ENCODE peak calls at places on chromosomes 16 and 17, in four cellular contexts. D, F, R and O are unnamed samples.

GRCh38 chr16:69917739-69918138 is 33.4 kb upstream of the CLEC18A start:
- DNase-seq in F (peak), D (no peak), R (peak), O (peak)

GRCh38 chr17:73103661-73104335 is 11.3 kb upstream of the SLC39A11 start:
- DNase-seq in R (no peak), D (peak), F (peak), O (no peak)

GRCh38 chr16:30761427-30761927 is 385 bp downstream of the CFAP119 start:
- DNase-seq in D (peak), R (peak), F (no peak), O (peak)

GRCh38 chr16:46996391-46996790 is 22.9 kb upstream of the DNAJA2 start:
- DNase-seq in D (no peak), R (no peak), F (no peak), O (peak)

GRCh38 chr16:1759511-1759910 is 11.8 kb downstream of the NME3 start:
- DNase-seq in D (no peak), R (no peak), F (no peak), O (no peak)

GRCh38 chr17:40515491-40516041 is 14.1 kb upstream of the TNS4 start:
- DNase-seq in F (no peak), D (no peak), R (no peak), O (no peak)

GRCh38 chr17:2397247-2398171 is 3.4 kb downstream of the MNT start:
- DNase-seq in D (no peak), F (no peak), R (no peak), O (no peak)

GRCh38 chr16:10383626-10384025 is 2.2 kb upstream of the ATF7IP2 start:
- DNase-seq in D (no peak), F (no peak), R (no peak), O (no peak)

GRCh38 chr17:1647802-1648581 is 1.7 kb downstream of the RILP start:
- DNase-seq in F (no peak), D (peak), R (peak), O (no peak)

GRCh38 chr16:48441106-48441505 is 55.9 kb upstream of the SIAH1 start:
- DNase-seq in D (no peak), F (no peak), R (no peak), O (no peak)

GRCh38 chr17:3890082-3890892 is 2.6 kb downstream of the CAMKK1 start:
- DNase-seq in D (no peak), R (peak), F (no peak), O (peak)

GRCh38 chr16:54289242-54290051 is 2.9 kb upstream of the IRX3 start:
- DNase-seq in F (no peak), R (no peak), D (no peak), O (no peak)

GRCh38 chr16:57257455-57258070 is 12.5 kb downstream of the ARL2BP start:
- DNase-seq in F (no peak), D (no peak), R (no peak), O (no peak)

GRCh38 chr16:88541109-88541508 is 29.1 kb upstream of the ZC3H18 start:
- DNase-seq in D (no peak), F (no peak), R (no peak), O (no peak)

GRCh38 chr17:48575673-48576478 is 2.3 kb downstream of the HOXB4 start:
- DNase-seq in R (no peak), F (no peak), D (no peak), O (peak)

GRCh38 chr16:88681709-88682451 is 4.4 kb downstream of the SNAI3 start:
- DNase-seq in R (no peak), F (no peak), D (peak), O (no peak)

GRCh38 chr17:9467518-9467917 is 108.1 kb downstream of the STX8 start:
- DNase-seq in F (no peak), R (no peak), D (no peak), O (no peak)

GRCh38 chr16:85234310-85235235 is 122.3 kb upstream of the CIBAR2 start:
- DNase-seq in F (no peak), D (no peak), R (peak), O (peak)

GRCh38 chr17:45294506-45294905 is 22.3 kb downstream of the MAP3K14 start:
- DNase-seq in F (no peak), D (no peak), R (peak), O (peak)

GRCh38 chr16:74951676-74952075 is 33.2 kb downstream of the WDR59 start:
- DNase-seq in F (no peak), D (no peak), R (no peak), O (no peak)

GRCh38 chr16:10964039-10964890 is 19.9 kb downstream of the CLEC16A start:
- DNase-seq in R (peak), F (no peak), D (peak), O (peak)

GRCh38 chr17:6061290-6061689 is 8.9 kb upstream of the WSCD1 start:
- DNase-seq in F (no peak), D (no peak), R (peak), O (peak)

GRCh38 chr16:65769055-65769465 is 597.4 kb upstream of the CDH5 start:
- DNase-seq in D (peak), F (no peak), R (peak), O (peak)

GRCh38 chr16:11410382-11411058 is 65.3 kb downstream of the RMI2 start:
- DNase-seq in D (peak), R (no peak), F (no peak), O (peak)

GRCh38 chr17:48429156-48429555 is 858 bp downstream of the SKAP1 start:
- DNase-seq in D (no peak), F (no peak), R (no peak), O (no peak)

GRCh38 chr16:55225972-55226542 is 97.9 kb upstream of the IRX6 start:
- DNase-seq in F (no peak), R (no peak), D (peak), O (no peak)

GRCh38 chr16:27520982-27521673 is 28.6 kb downstream of the GTF3C1 start:
- DNase-seq in D (no peak), R (no peak), F (no peak), O (peak)

GRCh38 chr16:50196736-50197135 is 43.6 kb downstream of the TENT4B start:
- DNase-seq in R (peak), F (no peak), D (peak), O (peak)

GRCh38 chr17:57696050-57696449 is 49.0 kb downstream of the CCDC182 start:
- DNase-seq in R (peak), F (no peak), D (no peak), O (no peak)

GRCh38 chr17:17514993-17515920 is 19.1 kb upstream of the RASD1 start:
- DNase-seq in R (peak), F (no peak), D (no peak), O (peak)

GRCh38 chr16:86823895-86824671 is 245.7 kb downstream of the FOXL1 start:
- DNase-seq in F (peak), D (no peak), R (peak), O (peak)

GRCh38 chr17:72421128-72422092 is 300.6 kb downstream of the SOX9 start:
- DNase-seq in R (peak), D (peak), F (peak), O (peak)

GRCh38 chr17:65190467-65191095 is 53.4 kb downstream of the RGS9 start:
- DNase-seq in F (no peak), R (peak), D (no peak), O (peak)

GRCh38 chr16:89049484-89050118 is 44.1 kb upstream of the ACSF3 start:
- DNase-seq in R (no peak), F (no peak), D (no peak), O (no peak)

GRCh38 chr16:12081048-12081404 is 104.5 kb downstream of the SNX29 start:
- DNase-seq in R (no peak), D (no peak), F (no peak), O (no peak)

GRCh38 chr17:81385320-81386111 is 9.7 kb upstream of the BAHCC1 start:
- DNase-seq in D (no peak), F (no peak), R (no peak), O (no peak)

GRCh38 chr17:11205656-11206055 is 35.4 kb upstream of the SHISA6 start:
- DNase-seq in D (no peak), F (no peak), R (no peak), O (no peak)

GRCh38 chr16:54277845-54278703 is 8.5 kb downstream of the IRX3 start:
- DNase-seq in D (no peak), F (no peak), R (no peak), O (no peak)

GRCh38 chr16:82627811-82628339 is 1.1 kb downstream of the CDH13 start:
- DNase-seq in R (peak), D (no peak), F (no peak), O (peak)